ENCODE peak calls at places on chromosomes 16 and 17, in eight cellular contexts. M is activated CD8-positive, alpha-beta memory T cell treated with anti-CD3 and anti-CD28 coated beads for 1 hour; K is amniotic stem cell; E is posterior cingulate gyrus; P is sciatic nerve; R is HEK293T; B is brain microvascular endothelial cell; S is colonic mucosa. C is an unnamed sample.

GRCh38 chr16:53052519-53053501 is at the start of gene CHD9NB:
- DNase-seq in M (no peak), K (peak), E (no peak), P (no peak), R (no peak), B (peak), S (peak), C (peak)

GRCh38 chr17:1829189-1829578 is 518 bp downstream of the SMYD4 start:
- DNase-seq in M (no peak), K (no peak), E (no peak), P (no peak), R (peak), B (peak), S (peak), C (peak)

GRCh38 chr17:80452173-80452915 is 24.1 kb downstream of the NPTX1 start:
- DNase-seq in M (no peak), K (no peak), E (no peak), P (no peak), R (no peak), B (no peak), S (no peak), C (no peak)

GRCh38 chr16:49414651-49415050 is 41.0 kb downstream of the C16orf78 start:
- DNase-seq in M (no peak), K (no peak), E (no peak), P (no peak), R (no peak), B (no peak), S (no peak), C (no peak)

GRCh38 chr17:7133424-7133823 is 18.8 kb upstream of the ASGR2 start:
- DNase-seq in M (no peak), K (no peak), E (no peak), P (peak), R (no peak), B (no peak), S (no peak), C (no peak)

GRCh38 chr17:64769712-64770111 is 107.6 kb upstream of the SMURF2 start:
- DNase-seq in M (no peak), K (no peak), E (no peak), P (no peak), R (no peak), B (no peak), S (no peak), C (no peak)

GRCh38 chr16:56047307-56048234 is 143.7 kb upstream of the GNAO1 start:
- DNase-seq in M (no peak), K (no peak), E (no peak), P (no peak), R (no peak), B (no peak), S (no peak), C (no peak)

GRCh38 chr17:74916136-74916850 is 6.8 kb downstream of the USH1G start:
- DNase-seq in M (no peak), K (no peak), E (no peak), P (no peak), R (no peak), B (no peak), S (no peak), C (no peak)

GRCh38 chr16:10121496-10121895 is 60.7 kb downstream of the GRIN2A start:
- DNase-seq in M (no peak), K (peak), E (no peak), P (no peak), R (no peak), B (peak), S (no peak), C (peak)

GRCh38 chr16:62035115-62036092 is 834 bp downstream of the CDH8 start:
- DNase-seq in M (no peak), K (no peak), E (peak), P (no peak), R (peak), B (no peak), S (no peak), C (no peak)

GRCh38 chr16:524274-525011 is 3.1 kb upstream of the CAPN15 start:
- DNase-seq in M (no peak), K (no peak), E (no peak), P (no peak), R (no peak), B (no peak), S (no peak), C (no peak)

GRCh38 chr17:72455562-72455961 is 334.7 kb downstream of the SOX9 start:
- DNase-seq in M (no peak), K (no peak), E (no peak), P (no peak), R (no peak), B (no peak), S (no peak), C (no peak)

GRCh38 chr16:10751291-10751697 is 7.7 kb downstream of the NUBP1 start:
- DNase-seq in M (no peak), K (no peak), E (no peak), P (no peak), R (no peak), B (no peak), S (no peak), C (no peak)

GRCh38 chr17:70067104-70067503 is 7.9 kb upstream of the KCNJ16 start:
- DNase-seq in M (no peak), K (no peak), E (no peak), P (no peak), R (no peak), B (no peak), S (no peak), C (no peak)

GRCh38 chr17:72422505-72423285 is 301.9 kb downstream of the SOX9 start:
- DNase-seq in M (no peak), K (peak), E (no peak), P (no peak), R (no peak), B (peak), S (peak), C (peak)

GRCh38 chr17:49621946-49622529 is 46.4 kb downstream of the NXPH3 start:
- DNase-seq in M (no peak), K (no peak), E (no peak), P (no peak), R (no peak), B (no peak), S (no peak), C (no peak)

GRCh38 chr16:27033281-27033680 is 33.4 kb upstream of the C16orf82 start:
- DNase-seq in M (no peak), K (no peak), E (no peak), P (no peak), R (no peak), B (no peak), S (no peak), C (no peak)

GRCh38 chr17:27551701-27552466 is 79.1 kb upstream of the LGALS9 start:
- DNase-seq in M (no peak), K (no peak), E (no peak), P (no peak), R (no peak), B (no peak), S (peak), C (peak)

GRCh38 chr17:76735006-76735405 is 2.1 kb downstream of the SRSF2 start:
- DNase-seq in M (no peak), K (no peak), E (no peak), P (no peak), R (no peak), B (no peak), S (no peak), C (peak)

GRCh38 chr17:8994319-8994718 is 27.0 kb upstream of the NTN1 start:
- DNase-seq in M (peak), K (peak), E (peak), P (peak), R (peak), B (peak), S (peak), C (peak)

GRCh38 chr16:17293813-17294558 is 176.8 kb downstream of the XYLT1 start:
- DNase-seq in M (no peak), K (no peak), E (no peak), P (no peak), R (no peak), B (no peak), S (no peak), C (no peak)

GRCh38 chr16:3101018-3101840 is 2.1 kb upstream of the ZSCAN10 start:
- DNase-seq in M (no peak), K (no peak), E (no peak), P (no peak), R (peak), B (no peak), S (peak), C (peak)

GRCh38 chr17:63700528-63701441 is 860 bp upstream of the LIMD2 start:
- DNase-seq in M (no peak), K (no peak), E (peak), P (peak), R (no peak), B (peak), S (no peak), C (peak)

GRCh38 chr17:30354731-30355130 is 20.9 kb upstream of the TMIGD1 start:
- DNase-seq in M (no peak), K (no peak), E (no peak), P (no peak), R (no peak), B (no peak), S (no peak), C (no peak)

GRCh38 chr16:12449795-12450194 is 353.9 kb downstream of the CPPED1 start:
- DNase-seq in M (no peak), K (no peak), E (no peak), P (peak), R (no peak), B (peak), S (no peak), C (peak)

C was measured in choroid plexus epithelial cell.